ENCODE peak calls at places on chromosome 4, in ten cellular contexts. L is glutamatergic neuron, K is lung microvascular endothelial cell, Q is DMS153, B is ACHN, N is NCI-H2227 treated with DMSO at 0.1 percent for 48 hours, Z is activated gamma-delta T cell, H is ovary, J is NCI-H1105, I is hepatic stellate cell. D is an unnamed sample.

GRCh38 chr4:112214397-112215264 is 17.0 kb upstream of the AP1AR start:
- DNase-seq in L (no peak), K (peak; percentile 42), Q (peak; percentile 13), B (peak; percentile 58), N (no peak), Z (no peak), H (no peak), J (no peak), I (peak; percentile 34), D (no peak)

GRCh38 chr4:157043131-157043530 is 32.8 kb upstream of the GLRB start:
- DNase-seq in L (no peak), K (peak; percentile 55), Q (no peak), B (peak; percentile 68), N (no peak), Z (no peak), H (no peak), J (no peak), I (peak; percentile 24), D (no peak)

GRCh38 chr4:85489273-85489672 is 14.3 kb downstream of the ARHGAP24 start:
- DNase-seq in L (no peak), K (peak; percentile 35), Q (peak; percentile 45), B (no peak), N (peak; percentile 54), Z (no peak), H (no peak), J (no peak), I (peak; percentile 38), D (peak; percentile 12)

GRCh38 chr4:125268065-125268755 is 46.5 kb upstream of the FAT4 start:
- DNase-seq in L (no peak), K (no peak), Q (no peak), B (no peak), N (no peak), Z (no peak), H (no peak), J (no peak), I (no peak), D (no peak)

GRCh38 chr4:79526970-79527565 is 119.0 kb upstream of the GK2 start:
- DNase-seq in L (no peak), K (no peak), Q (no peak), B (no peak), N (no peak), Z (no peak), H (no peak), J (no peak), I (no peak), D (no peak)

GRCh38 chr4:73344106-73344505 is 60.0 kb upstream of the ALB start:
- DNase-seq in L (no peak), K (no peak), Q (no peak), B (no peak), N (no peak), Z (no peak), H (no peak), J (no peak), I (no peak), D (no peak)

GRCh38 chr4:169062861-169063197 is 52.8 kb upstream of the CBR4 start:
- DNase-seq in L (no peak), K (no peak), Q (no peak), B (no peak), N (no peak), Z (no peak), H (no peak), J (no peak), I (no peak), D (no peak)

GRCh38 chr4:147831452-147832192 is 99.7 kb downstream of the ARHGAP10 start:
- DNase-seq in L (no peak), K (peak; percentile 94), Q (no peak), B (peak; percentile 84), N (no peak), Z (no peak), H (no peak), J (no peak), I (peak; percentile 77), D (no peak)

GRCh38 chr4:37223732-37224131 is 20.8 kb upstream of the NWD2 start:
- DNase-seq in L (no peak), K (no peak), Q (no peak), B (no peak), N (no peak), Z (no peak), H (no peak), J (no peak), I (no peak), D (no peak)

GRCh38 chr4:44425614-44426208 is 22.9 kb downstream of the KCTD8 start:
- DNase-seq in L (peak; percentile 69), K (peak; percentile 48), Q (no peak), B (peak; percentile 33), N (no peak), Z (no peak), H (no peak), J (no peak), I (no peak), D (no peak)

GRCh38 chr4:52202931-52203330 is 151.8 kb downstream of the SPATA18 start:
- DNase-seq in L (no peak), K (no peak), Q (no peak), B (no peak), N (no peak), Z (no peak), H (no peak), J (no peak), I (no peak), D (no peak)

GRCh38 chr4:159428975-159429692 is 326.3 kb downstream of the RAPGEF2 start:
- DNase-seq in L (no peak), K (peak; percentile 76), Q (no peak), B (no peak), N (no peak), Z (no peak), H (no peak), J (no peak), I (no peak), D (no peak)

GRCh38 chr4:102449751-102450352 is 51.3 kb upstream of the NFKB1 start:
- DNase-seq in L (no peak), K (peak; percentile 72), Q (peak; percentile 65), B (peak; percentile 61), N (peak; percentile 6), Z (no peak), H (peak; percentile 23), J (peak; percentile 13), I (peak; percentile 36), D (peak; percentile 23)

GRCh38 chr4:7004331-7004730 is 38.8 kb upstream of the TADA2B start:
- DNase-seq in L (no peak), K (no peak), Q (no peak), B (no peak), N (no peak), Z (no peak), H (no peak), J (no peak), I (no peak), D (no peak)

GRCh38 chr4:136009258-136009832 is 1522.9 kb downstream of the PCDH18 start:
- DNase-seq in L (no peak), K (no peak), Q (no peak), B (peak; percentile 12), N (no peak), Z (no peak), H (no peak), J (no peak), I (no peak), D (no peak)

GRCh38 chr4:8316251-8316771 is 46.8 kb downstream of the HTRA3 start:
- DNase-seq in L (no peak), K (no peak), Q (no peak), B (no peak), N (no peak), Z (no peak), H (no peak), J (no peak), I (no peak), D (no peak)

GRCh38 chr4:27100713-27101112 is 240.1 kb downstream of the STIM2 start:
- DNase-seq in L (no peak), K (no peak), Q (no peak), B (no peak), N (no peak), Z (no peak), H (no peak), J (no peak), I (no peak), D (no peak)

GRCh38 chr4:1566838-1567518 is 117.1 kb downstream of the FAM53A start:
- DNase-seq in L (peak; percentile 17), K (no peak), Q (no peak), B (no peak), N (no peak), Z (no peak), H (peak; percentile 17), J (no peak), I (no peak), D (no peak)

GRCh38 chr4:84937381-84937977 is 29.0 kb downstream of the WDFY3 start:
- DNase-seq in L (no peak), K (peak; percentile 49), Q (no peak), B (no peak), N (no peak), Z (no peak), H (no peak), J (no peak), I (no peak), D (no peak)

GRCh38 chr4:6404611-6405416 is 67.6 kb downstream of the PPP2R2C start:
- DNase-seq in L (no peak), K (no peak), Q (peak; percentile 58), B (no peak), N (peak; percentile 7), Z (no peak), H (no peak), J (no peak), I (no peak), D (no peak)

GRCh38 chr4:24164054-24164453 is 274.2 kb upstream of the PPARGC1A start:
- DNase-seq in L (no peak), K (peak; percentile 1), Q (no peak), B (no peak), N (no peak), Z (no peak), H (no peak), J (no peak), I (no peak), D (no peak)

GRCh38 chr4:23945521-23946017 is 55.7 kb upstream of the PPARGC1A start:
- DNase-seq in L (no peak), K (peak; percentile 47), Q (no peak), B (peak; percentile 55), N (no peak), Z (no peak), H (no peak), J (no peak), I (peak; percentile 36), D (no peak)

GRCh38 chr4:120718979-120719566 is 203.5 kb downstream of the PRDM5 start:
- DNase-seq in L (peak; percentile 23), K (peak; percentile 41), Q (no peak), B (peak; percentile 27), N (no peak), Z (no peak), H (peak; percentile 34), J (no peak), I (peak; percentile 17), D (no peak)

GRCh38 chr4:163003979-163004378 is 162.7 kb downstream of the NAF1 start:
- DNase-seq in L (peak; percentile 13), K (no peak), Q (no peak), B (no peak), N (no peak), Z (no peak), H (no peak), J (no peak), I (no peak), D (no peak)

GRCh38 chr4:87848622-87849351 is 16.0 kb downstream of the MEPE start:
- DNase-seq in L (peak; percentile 38), K (peak; percentile 65), Q (peak; percentile 43), B (peak; percentile 59), N (peak; percentile 21), Z (no peak), H (peak; percentile 28), J (peak; percentile 40), I (peak; percentile 42), D (peak; percentile 46)

GRCh38 chr4:121950680-121951569 is 935 bp downstream of the TRPC3 start:
- DNase-seq in L (peak; percentile 23), K (peak; percentile 32), Q (no peak), B (no peak), N (no peak), Z (peak; percentile 14), H (peak; percentile 25), J (peak; percentile 11), I (peak; percentile 46), D (no peak)

GRCh38 chr4:94538229-94538628 is 86.5 kb downstream of the PDLIM5 start:
- DNase-seq in L (no peak), K (no peak), Q (no peak), B (no peak), N (no peak), Z (no peak), H (no peak), J (no peak), I (no peak), D (no peak)

GRCh38 chr4:142974331-142974730 is 128.2 kb upstream of the INPP4B start:
- DNase-seq in L (no peak), K (no peak), Q (no peak), B (no peak), N (no peak), Z (no peak), H (no peak), J (no peak), I (no peak), D (no peak)

D was measured in SHP77 treated with DMSO at 0.1 percent for 48 hours.